ENCODE peak calls at places on chromosome 22, in eight cellular contexts. F, Z, C, E, G, D, R and K are unnamed samples.

GRCh38 chr22:39519681-39520053 is 695 bp upstream of the ATF4 start:
- DNase-seq in F (no peak), C (no peak), R (no peak), E (no peak), Z (peak; percentile 73), G (peak; percentile 60), D (peak; percentile 80), K (peak; percentile 68)

GRCh38 chr22:21055880-21056319 is 10.2 kb downstream of the LRRC74B start:
- DNase-seq in Z (no peak), C (no peak), D (no peak), R (no peak), E (no peak), F (no peak), G (no peak), K (no peak)

GRCh38 chr22:44520695-44521094 is 22.7 kb upstream of the RTL6 start:
- DNase-seq in G (no peak), C (no peak), F (no peak), Z (no peak), E (no peak), D (peak; percentile 4), R (no peak), K (no peak)

GRCh38 chr22:49154433-49154832 is 673.2 kb downstream of the BRD1 start:
- DNase-seq in F (no peak), E (no peak), D (no peak), Z (no peak), R (no peak), C (no peak), G (no peak), K (no peak)

GRCh38 chr22:42613869-42614268 is 814 bp downstream of the POLDIP3 start:
- DNase-seq in R (no peak), F (no peak), Z (no peak), D (no peak), G (peak; percentile 63), C (peak; percentile 41), E (no peak), K (peak; percentile 50)

GRCh38 chr22:27718186-27719032 is 83.1 kb downstream of the MN1 start:
- DNase-seq in R (peak; percentile 39), G (no peak), E (peak; percentile 69), Z (peak; percentile 73), F (peak; percentile 96), D (peak; percentile 89), C (peak; percentile 97), K (peak; percentile 96)

GRCh38 chr22:31897842-31898241 is 46.5 kb upstream of the YWHAH start:
- DNase-seq in E (no peak), Z (no peak), F (no peak), G (no peak), C (peak; percentile 6), D (no peak), R (no peak), K (peak; percentile 34)

GRCh38 chr22:18077087-18077638 is 627 bp upstream of the PEX26 start:
- DNase-seq in G (no peak), R (no peak), D (no peak), F (no peak), C (no peak), E (no peak), Z (no peak), K (no peak)

GRCh38 chr22:44802956-44803355 is 50.6 kb downstream of the ARHGAP8 start:
- DNase-seq in Z (no peak), C (no peak), R (no peak), D (no peak), G (no peak), F (no peak), E (no peak), K (no peak)

GRCh38 chr22:38681784-38682335 is at the start of gene TOMM22:
- DNase-seq in E (no peak), F (peak; percentile 77), R (peak; percentile 72), D (peak; percentile 91), G (peak; percentile 93), Z (peak; percentile 81), C (peak; percentile 81), K (peak; percentile 89)

GRCh38 chr22:28207281-28208030 is 288.4 kb upstream of the PITPNB start:
- DNase-seq in R (no peak), E (no peak), C (peak; percentile 20), G (no peak), F (peak; percentile 37), D (no peak), Z (no peak), K (peak; percentile 22)

GRCh38 chr22:47434336-47435203 is 672.1 kb downstream of the TBC1D22A start:
- DNase-seq in G (no peak), F (no peak), R (no peak), D (no peak), Z (no peak), C (no peak), E (no peak), K (no peak)

GRCh38 chr22:26914786-26915185 is 257.4 kb downstream of the MIAT start:
- DNase-seq in D (no peak), E (no peak), Z (no peak), R (no peak), C (no peak), F (no peak), G (no peak), K (no peak)

GRCh38 chr22:46631113-46631512 is 10.9 kb downstream of the GRAMD4 start:
- DNase-seq in G (no peak), Z (no peak), F (no peak), E (no peak), R (no peak), C (no peak), D (no peak), K (no peak)

DNA sequence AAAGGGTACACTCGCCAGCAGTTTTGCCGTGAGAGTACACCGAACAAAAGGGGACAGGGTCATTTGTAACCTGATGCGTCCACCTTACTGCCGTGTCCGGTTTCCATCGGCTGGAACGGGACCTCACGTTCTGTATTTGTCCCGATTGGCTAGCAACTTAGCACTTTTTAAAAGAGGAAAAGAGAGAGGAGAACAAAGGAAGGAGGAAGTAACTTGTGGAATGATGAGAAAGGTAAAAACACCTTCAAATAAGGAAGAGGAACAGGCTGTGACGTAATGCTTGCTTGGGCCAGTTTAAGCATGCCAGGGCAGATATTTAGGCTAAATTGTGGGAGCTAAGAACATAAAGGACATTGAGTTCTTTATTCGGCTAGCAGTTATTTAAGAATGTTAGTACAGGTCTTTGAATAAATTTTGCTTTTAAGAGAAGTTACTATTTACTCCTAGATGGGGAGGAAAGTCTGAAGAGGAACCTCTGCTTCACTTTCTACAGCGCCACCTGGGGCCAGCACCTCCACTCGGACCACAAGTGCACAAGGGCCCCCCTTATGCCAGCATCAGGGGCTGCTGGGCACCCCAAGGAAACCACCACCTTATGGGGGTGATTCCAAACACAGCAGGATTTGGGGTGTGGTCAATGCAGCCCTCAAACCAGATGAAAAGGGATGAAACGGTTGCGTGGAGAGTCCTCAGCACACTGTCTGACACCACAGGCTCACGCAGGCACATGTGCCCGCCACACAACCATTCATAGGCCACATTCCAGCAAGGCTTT is 5.8 kb downstream of the ARSA start:
- DNase-seq in E (no peak), Z (no peak), F (no peak), D (no peak), G (peak; percentile 50), C (no peak), R (peak; percentile 62), K (no peak)
- H3K4me3 ChIP-seq in E (no peak overlapping the region), Z (no peak overlapping the region), F (no peak overlapping the region), D (no peak overlapping the region), G (peak overlapping the region; percentile 50), C (no peak overlapping the region), R (no peak overlapping the region), K (no peak overlapping the region)

DNA sequence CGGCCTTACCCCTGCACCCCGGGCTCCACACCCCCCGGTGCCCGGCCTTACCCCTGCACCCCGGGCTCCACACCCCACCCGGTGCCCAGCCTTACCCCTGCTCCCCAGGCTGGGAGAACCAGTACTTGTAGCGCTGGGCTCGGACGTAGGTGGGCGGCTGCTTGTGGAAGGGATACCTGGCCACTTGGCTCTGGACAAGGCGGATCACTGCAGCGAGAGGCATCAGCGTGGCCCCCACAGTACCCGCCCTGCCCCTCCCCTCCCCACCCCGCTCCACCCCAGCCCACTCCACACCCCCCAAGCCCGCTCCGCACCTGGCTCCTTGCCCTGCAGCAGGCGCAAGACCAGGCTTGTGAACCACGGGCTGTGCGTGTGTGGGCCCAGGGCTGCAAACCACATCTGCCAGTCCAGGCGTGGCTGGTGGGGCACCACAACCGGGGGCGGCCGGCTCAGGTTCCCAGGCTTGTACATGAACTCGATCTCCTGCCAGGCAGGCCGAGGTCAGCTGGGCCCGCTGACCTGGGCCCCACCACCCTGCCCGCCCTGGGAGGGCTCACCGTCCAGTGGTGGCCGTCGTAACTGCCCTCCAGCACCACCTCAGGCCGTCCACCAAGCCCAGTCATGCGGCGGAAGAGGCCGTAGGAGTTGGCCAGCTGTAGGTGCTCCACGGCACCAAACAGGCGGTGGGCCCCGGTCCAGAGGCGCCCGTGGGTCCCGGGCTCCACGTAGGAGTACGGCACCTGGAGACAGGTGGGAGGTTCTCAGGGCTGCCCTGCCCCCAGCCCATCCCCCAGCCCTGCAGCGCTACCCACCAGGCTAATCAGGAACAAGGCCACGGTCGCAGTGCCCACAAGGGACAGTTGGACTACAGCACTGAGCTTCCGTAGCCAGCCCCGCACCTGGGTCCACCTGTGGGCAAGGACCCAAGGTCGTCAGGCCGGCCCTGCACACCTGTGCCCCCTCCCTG is 3.0 kb downstream of the LMF2 start:
- DNase-seq in E (no peak), D (no peak), Z (no peak), R (no peak), C (no peak), F (no peak), G (peak; percentile 4), K (no peak)
- TF ChIP-seq CTCF in E (no peak), D (no peak), Z (no peak), R (no peak), C (no peak), F (no peak), G (no peak), K (no peak)

DNA sequence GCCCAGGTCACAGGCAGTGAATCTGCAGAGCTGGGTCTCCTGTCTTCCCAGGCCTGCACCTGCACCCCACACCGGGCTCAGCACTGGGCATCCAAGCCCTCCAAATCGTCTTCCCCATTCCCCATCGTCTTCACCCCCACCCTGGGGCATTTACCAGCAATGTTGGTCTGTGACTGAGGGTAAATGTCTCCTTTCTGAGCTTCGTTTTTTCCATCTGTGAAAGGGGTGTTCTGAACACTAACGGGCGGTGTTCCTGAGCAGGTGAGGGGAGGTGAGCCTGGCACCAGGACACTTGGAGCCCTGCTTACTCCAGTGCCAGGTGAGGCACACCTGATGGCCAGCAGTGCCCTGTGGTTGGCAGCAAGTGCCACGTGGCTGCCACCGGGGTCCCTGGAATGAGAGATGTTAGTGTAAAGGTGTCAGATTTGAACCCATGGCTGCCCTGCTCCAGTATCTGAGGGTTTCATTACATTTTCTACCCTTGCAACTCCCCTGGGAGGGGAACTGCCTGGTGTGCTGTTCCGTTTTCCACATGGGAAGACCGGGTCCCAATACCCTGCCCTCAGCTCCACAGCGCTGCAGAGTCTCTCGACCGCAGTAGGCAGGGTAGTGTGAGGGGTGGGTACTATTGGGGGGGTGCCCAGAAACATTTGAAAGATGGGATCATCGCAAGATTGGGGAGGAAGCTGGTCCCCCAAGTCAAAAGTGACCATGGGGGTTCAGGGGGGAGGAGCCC is 1.9 kb downstream of the CDC42EP1 start:
- DNase-seq in F (no peak), G (no peak), Z (no peak), C (no peak), D (no peak), E (no peak), R (no peak), K (no peak)
- H3K4me3 ChIP-seq in F (peak overlapping the region; percentile 82), G (no peak overlapping the region), Z (peak overlapping the region; percentile 61), C (peak overlapping the region; percentile 79), D (peak overlapping the region; percentile 93), E (peak overlapping the region; percentile 82), R (peak overlapping the region; percentile 73), K (peak overlapping the region; percentile 79)

DNA sequence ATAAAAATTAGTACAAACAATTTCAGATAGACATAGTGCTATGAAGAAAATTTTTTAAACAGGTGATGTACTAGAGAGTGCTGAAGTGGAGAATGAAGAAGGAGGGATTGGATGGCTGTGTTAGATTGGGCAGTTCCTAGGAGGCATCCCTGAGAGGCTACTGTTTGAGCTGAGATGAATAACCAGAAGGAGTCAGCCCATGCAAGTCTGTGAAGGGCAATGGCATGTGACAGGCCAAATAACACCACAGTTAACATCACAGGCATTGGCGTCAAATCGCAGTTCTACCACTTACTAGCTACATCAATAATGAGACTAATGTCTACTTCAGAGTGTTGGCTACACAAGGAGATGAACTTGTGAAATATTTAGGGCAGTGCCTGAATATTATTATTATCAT is 35.4 kb downstream of the HORMAD2 start:
- DNase-seq in E (no peak), G (no peak), R (no peak), D (no peak), C (peak; percentile 5), Z (no peak), F (no peak), K (no peak)
- TF ChIP-seq CTCF in E (no peak), G (no peak), R (no peak), D (no peak), C (no peak), Z (no peak), F (no peak), K (no peak)